ENCODE peak calls at places on chromosomes 11 and 22, in five cellular contexts. Z is fibroblast of villous mesenchyme, A is NB4, G is fibroblast of pulmonary artery, C is nephron progenitor cell. N is an unnamed sample.

GRCh38 chr22:44000123-44000522 is 24.0 kb upstream of the PARVB start:
- DNase-seq in Z (no peak), A (no peak), G (no peak), C (no peak), N (no peak)

GRCh38 chr11:131980878-131981668 is 610.7 kb downstream of the NTM start:
- DNase-seq in Z (no peak), A (no peak), G (no peak), C (no peak), N (no peak)

GRCh38 chr11:110286298-110287040 is 9.9 kb downstream of the RDX start:
- DNase-seq in Z (no peak), A (no peak), G (no peak), C (no peak), N (no peak)

GRCh38 chr11:83115992-83116641 is 40.8 kb upstream of the PCF11 start:
- DNase-seq in Z (no peak), A (no peak), G (no peak), C (no peak), N (no peak)

GRCh38 chr11:34910817-34911216 is 5.4 kb downstream of the APIP start:
- DNase-seq in Z (no peak), A (no peak), G (no peak), C (no peak), N (no peak)

GRCh38 chr11:60303661-60304060 is 23.2 kb downstream of the MS4A4A start:
- DNase-seq in Z (peak), A (no peak), G (no peak), C (no peak), N (no peak)

GRCh38 chr11:33452806-33453205 is 195.6 kb downstream of the HIPK3 start:
- DNase-seq in Z (peak), A (no peak), G (peak), C (no peak), N (peak)

GRCh38 chr11:76587810-76588454 is 82.6 kb downstream of the LRRC32 start:
- DNase-seq in Z (peak), A (no peak), G (no peak), C (no peak), N (no peak)

GRCh38 chr11:113593698-113594308 is 112.3 kb downstream of the TMPRSS5 start:
- DNase-seq in Z (peak), A (peak), G (peak), C (no peak), N (no peak)

GRCh38 chr11:64132388-64132771 is 33.5 kb downstream of the MACROD1 start:
- DNase-seq in Z (no peak), A (no peak), G (no peak), C (no peak), N (no peak)

GRCh38 chr11:83317757-83318548 is 31.8 kb upstream of the CCDC90B start:
- DNase-seq in Z (no peak), A (no peak), G (no peak), C (no peak), N (no peak)

GRCh38 chr11:128180446-128181089 is 406.8 kb downstream of the ETS1 start:
- DNase-seq in Z (peak), A (no peak), G (peak), C (no peak), N (peak)

GRCh38 chr22:39236321-39237275 is 8.2 kb downstream of the PDGFB start:
- DNase-seq in Z (peak), A (peak), G (no peak), C (no peak), N (no peak)

DNA sequence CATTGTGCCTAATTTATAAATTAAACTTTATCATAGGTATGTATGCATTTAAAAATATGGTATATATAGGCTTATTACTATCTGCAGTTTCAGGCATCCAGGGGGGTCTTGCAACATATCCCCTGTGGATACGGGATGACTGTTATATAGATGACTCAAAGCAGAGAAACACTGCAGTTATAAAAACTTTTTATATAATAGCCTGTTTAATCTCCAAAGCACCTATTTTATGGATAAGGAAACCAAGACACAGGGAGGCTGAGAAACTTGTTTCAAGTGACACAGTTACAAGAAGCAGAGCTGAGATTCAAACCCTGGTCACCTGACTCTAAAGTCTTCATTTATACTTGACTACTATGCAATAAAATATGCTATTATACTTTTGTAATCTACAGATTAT is 897.7 kb downstream of the KCNA4 start:
- DNase-seq in Z (peak), A (no peak), G (peak), C (no peak), N (peak)
- TF ChIP-seq CTCF in Z (no peak), A (no peak), G (no peak), C (no peak), N (no peak)

GRCh38 chr11:119044708-119045107 is 12.3 kb downstream of the HYOU1 start:
- DNase-seq in Z (no peak), A (no peak), G (no peak), C (no peak), N (no peak)
- TF ChIP-seq CTCF in Z (peak), A (peak), G (peak), C (peak), N (no peak)

GRCh38 chr22:18065256-18065655 is 12.5 kb upstream of the PEX26 start:
- DNase-seq in Z (no peak), A (no peak), G (no peak), C (no peak), N (no peak)
- TF ChIP-seq CTCF in Z (no peak), A (no peak), G (no peak), C (no peak), N (no peak)

GRCh38 chr11:90874281-90874680 is 651.4 kb upstream of the CHORDC1 start:
- DNase-seq in Z (no peak), A (no peak), G (no peak), C (no peak), N (no peak)
- TF ChIP-seq CTCF in Z (no peak), A (no peak), G (no peak), C (no peak), N (no peak)

GRCh38 chr11:126701555-126701897 is 299.0 kb downstream of the KIRREL3 start:
- DNase-seq in Z (no peak), A (no peak), G (no peak), C (no peak), N (no peak)
- TF ChIP-seq CTCF in Z (no peak), A (no peak), G (no peak), C (no peak), N (no peak)

N was measured in fibroblast of mammary gland.